ENCODE peak calls at places on chromosomes 2 and 18, in seven cellular contexts. I is cardiac muscle cell, A is ovary, K is esophagus squamous epithelium, G is omental fat pad, X is mesothelial cell of epicardium, B is K562. E is an unnamed sample.

GRCh38 chr2:225288986-225289385 is 110.5 kb upstream of the NYAP2 start:
- DNase-seq in A (no peak), G (no peak), K (no peak), I (no peak), X (no peak), B (no peak), E (no peak)

GRCh38 chr18:60417946-60418345 is 45.4 kb upstream of the MC4R start:
- DNase-seq in K (no peak), G (no peak), I (no peak), B (no peak), A (no peak), X (no peak), E (no peak)

GRCh38 chr2:135951071-135951583 is 34.3 kb downstream of the DARS1 start:
- DNase-seq in I (no peak), G (no peak), X (no peak), K (no peak), A (peak; percentile 32), B (no peak), E (no peak)

GRCh38 chr2:235238537-235238936 is 255.3 kb upstream of the AGAP1 start:
- DNase-seq in X (no peak), K (no peak), I (no peak), B (no peak), A (peak; percentile 30), G (no peak), E (no peak)

GRCh38 chr2:20398956-20399567 is 47.8 kb upstream of the RHOB start:
- DNase-seq in B (no peak), X (no peak), A (no peak), K (no peak), G (no peak), I (no peak), E (no peak)

GRCh38 chr2:45606801-45607200 is 4.3 kb downstream of the SRBD1 start:
- DNase-seq in K (no peak), X (no peak), B (no peak), I (no peak), G (no peak), A (no peak), E (no peak)

GRCh38 chr18:23380001-23380550 is 73.0 kb upstream of the RIOK3 start:
- DNase-seq in I (no peak), G (peak; percentile 26), X (no peak), B (peak; percentile 9), K (no peak), A (no peak), E (no peak)

GRCh38 chr2:129479892-129480291 is 499.6 kb upstream of the RAB6C start:
- DNase-seq in G (no peak), X (no peak), I (peak; percentile 23), K (no peak), B (no peak), A (no peak), E (no peak)

GRCh38 chr2:184927040-184927439 is 328.7 kb downstream of the ZNF804A start:
- DNase-seq in B (peak; percentile 2), G (no peak), X (no peak), A (no peak), I (no peak), K (no peak), E (no peak)

GRCh38 chr2:47076586-47077441 is 78.3 kb downstream of the STPG4 start:
- DNase-seq in A (peak; percentile 52), G (no peak), K (no peak), X (no peak), B (no peak), I (no peak), E (no peak)

GRCh38 chr2:69801745-69802144 is 27.7 kb upstream of the GMCL1 start:
- DNase-seq in K (no peak), G (no peak), I (no peak), A (no peak), X (no peak), B (no peak), E (no peak)

GRCh38 chr2:120398961-120399888 is 53.3 kb downstream of the INHBB start:
- DNase-seq in B (no peak), G (no peak), K (no peak), I (no peak), A (no peak), X (no peak), E (no peak)

DNA sequence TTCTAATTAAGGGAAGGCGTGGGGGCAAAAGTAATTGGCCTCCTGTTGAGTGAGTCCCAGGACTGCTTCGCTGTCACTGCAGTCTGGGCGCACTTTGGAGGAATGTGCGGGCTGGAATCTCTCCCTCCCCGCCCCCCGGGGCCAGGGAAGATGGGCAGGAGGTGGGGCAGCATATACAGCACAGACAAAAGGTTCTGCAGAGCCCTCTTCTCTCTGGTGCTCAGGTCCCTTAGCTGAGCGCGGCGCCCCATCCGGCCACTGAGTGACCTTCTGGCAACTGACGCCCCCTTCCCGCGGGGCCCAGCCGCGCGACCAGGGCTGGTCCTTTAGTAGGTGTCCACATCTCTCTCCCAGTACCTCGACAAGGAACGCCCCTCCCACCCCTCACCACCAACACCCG is 685.8 kb downstream of the NRXN1 start:
- DNase-seq in I (peak; percentile 52), B (no peak), G (no peak), X (no peak), A (no peak), K (no peak), E (no peak)
- TF ChIP-seq CTCF in I (no peak), B (no peak), G (no peak), X (no peak), A (no peak), K (no peak), E (no peak)

DNA sequence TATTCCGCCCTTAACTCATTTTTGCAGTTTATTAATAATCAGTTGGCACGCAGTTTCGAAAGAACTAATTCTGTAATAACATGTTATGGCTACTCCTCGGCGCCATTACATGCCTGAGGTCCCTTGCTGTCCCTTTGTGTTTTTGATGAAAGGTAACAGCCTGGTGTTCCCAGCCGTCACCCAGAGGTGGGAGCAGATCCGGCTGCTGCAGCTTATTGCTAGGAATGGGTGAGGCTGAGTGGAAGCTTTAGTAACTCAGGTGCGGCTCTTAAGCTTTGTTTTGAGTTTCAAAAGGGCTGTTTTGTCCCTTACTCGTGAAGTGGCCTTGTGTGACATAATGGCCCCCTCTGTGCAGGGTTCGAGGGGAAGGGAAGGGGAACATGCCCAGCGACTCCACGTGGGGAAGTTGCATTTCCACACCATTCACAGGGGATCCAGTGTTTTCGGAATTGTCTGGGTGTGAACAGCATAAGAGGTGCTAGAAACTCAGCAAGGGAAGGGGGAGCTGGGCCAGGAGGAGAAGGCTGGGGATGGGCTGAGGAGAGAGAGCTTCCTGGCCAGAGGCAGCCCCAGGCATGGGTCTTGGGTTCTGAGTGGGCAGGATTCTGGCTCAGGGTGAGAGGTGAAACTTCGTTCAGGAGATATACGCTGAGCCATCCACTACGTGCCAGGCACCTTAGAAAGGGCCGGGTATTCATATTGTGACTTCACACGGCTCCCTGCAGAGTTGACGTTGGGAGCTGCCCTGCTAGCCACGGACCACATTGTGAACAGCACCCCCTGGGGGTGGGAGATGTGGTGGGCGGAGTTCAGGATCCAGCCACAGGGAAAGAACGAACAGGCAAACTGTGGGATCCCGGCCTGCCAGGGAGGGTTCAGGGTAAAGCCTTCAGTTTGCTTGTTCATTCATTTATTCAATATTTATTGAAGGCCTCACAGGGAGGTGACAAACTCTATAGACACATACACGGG is 84.4 kb downstream of the TGOLN2 start:
- DNase-seq in G (peak; percentile 39), K (no peak), B (peak; percentile 70), A (no peak), X (no peak), I (peak; percentile 60), E (peak; percentile 45)
- TF ChIP-seq CTCF in G (no peak), K (no peak), B (peak; percentile 68), A (no peak), X (peak; percentile 53), I (peak; percentile 51), E (peak; percentile 37)

GRCh38 chr2:186991766-186992417 is 142.9 kb upstream of the ZSWIM2 start:
- DNase-seq in B (no peak), A (no peak), I (no peak), G (no peak), X (no peak), K (no peak), E (no peak)
- TF ChIP-seq CTCF in B (no peak), A (no peak), I (no peak), G (no peak), X (no peak), K (no peak), E (no peak)

GRCh38 chr18:63949068-63949737 is at the start of gene HMSD:
- DNase-seq in X (peak; percentile 44), G (no peak), K (no peak), I (peak; percentile 62), B (peak; percentile 25), A (no peak), E (peak; percentile 78)
- TF ChIP-seq CTCF in X (no peak), G (no peak), K (peak; percentile 28), I (peak; percentile 57), B (no peak), A (no peak), E (peak; percentile 52)